ENCODE peak calls at places on chromosomes 1 and 21, in ten cellular contexts. R, E, V, J, C, Q, P, F, I and Y are unnamed samples.

GRCh38 chr1:172906778-172907592 is 143.8 kb downstream of the TNFSF18 start:
- DNase-seq in E (no peak), J (no peak), Q (no peak), P (no peak), F (no peak), I (no peak), V (peak; percentile 97), R (no peak), C (no peak), Y (no peak)

GRCh38 chr1:97204468-97204867 is 482.9 kb downstream of the PTBP2 start:
- DNase-seq in Q (no peak), E (no peak), C (no peak), R (no peak), P (no peak), F (no peak), V (no peak), I (no peak), J (no peak), Y (peak; percentile 29)

GRCh38 chr21:42199488-42200463 is 19.2 kb upstream of the ABCG1 start:
- DNase-seq in I (no peak), J (peak; percentile 65), V (peak; percentile 44), Q (no peak), F (no peak), E (no peak), C (no peak), R (no peak), P (no peak), Y (no peak)

GRCh38 chr21:37863842-37864241 is 52.4 kb downstream of the KCNJ6 start:
- DNase-seq in Q (no peak), P (no peak), F (no peak), C (no peak), I (no peak), V (no peak), R (no peak), J (no peak), E (no peak), Y (peak; percentile 7)

GRCh38 chr1:109167114-109167513 is 46.6 kb upstream of the SARS1 start:
- DNase-seq in V (no peak), F (no peak), I (no peak), J (no peak), R (no peak), E (peak; percentile 40), Q (peak; percentile 15), C (no peak), P (no peak), Y (no peak)

GRCh38 chr1:197180252-197180878 is 33.9 kb upstream of the ASPM start:
- DNase-seq in F (no peak), C (no peak), V (no peak), Q (no peak), J (peak; percentile 28), R (peak; percentile 38), I (no peak), E (no peak), P (no peak), Y (no peak)

GRCh38 chr1:211335507-211336157 is 9.0 kb downstream of the TRAF5 start:
- DNase-seq in I (no peak), F (no peak), V (no peak), E (peak; percentile 32), Q (peak; percentile 60), P (no peak), R (no peak), C (peak; percentile 76), J (no peak), Y (no peak)

GRCh38 chr1:17531682-17532487 is 7.6 kb upstream of the ARHGEF10L start:
- DNase-seq in R (no peak), I (no peak), P (peak; percentile 68), C (peak; percentile 85), J (no peak), Q (no peak), F (no peak), V (no peak), E (no peak), Y (peak; percentile 76)

GRCh38 chr1:219317762-219318353 is 144.2 kb downstream of the LYPLAL1 start:
- DNase-seq in J (no peak), P (no peak), E (peak; percentile 8), C (no peak), R (no peak), I (no peak), V (no peak), F (no peak), Q (no peak), Y (no peak)

GRCh38 chr1:11543796-11544195 is 64.8 kb downstream of the DISP3 start:
- DNase-seq in Q (no peak), F (no peak), V (no peak), E (no peak), I (no peak), R (no peak), J (no peak), P (no peak), C (peak; percentile 9), Y (no peak)

GRCh38 chr1:62089570-62089969 is 105.1 kb upstream of the L1TD1 start:
- DNase-seq in I (no peak), V (no peak), Q (no peak), F (no peak), C (no peak), R (no peak), P (no peak), E (no peak), J (no peak), Y (no peak)

GRCh38 chr1:171257207-171258052 is 9.1 kb downstream of the FMO1 start:
- DNase-seq in P (no peak), J (no peak), C (peak; percentile 75), R (peak; percentile 49), I (no peak), V (no peak), F (no peak), E (no peak), Q (no peak), Y (peak; percentile 36)

GRCh38 chr1:42240964-42241755 is 76.6 kb upstream of the GUCA2A start:
- DNase-seq in E (no peak), F (no peak), R (no peak), J (no peak), I (no peak), C (no peak), Q (no peak), P (no peak), V (no peak), Y (no peak)